ENCODE peak calls at places on chromosome 12, in seven cellular contexts. M, Y, Z, Q, F, N and S are unnamed samples.

GRCh38 chr12:86389949-86390348 is 133.8 kb upstream of the MGAT4C start:
- DNase-seq in Y (peak; percentile 19), Q (no peak), Z (no peak), F (peak; percentile 39), M (no peak), N (no peak), S (no peak)

GRCh38 chr12:52971701-52972329 is 22.9 kb downstream of the KRT18 start:
- DNase-seq in F (peak; percentile 82), Y (peak; percentile 63), M (peak; percentile 94), Q (peak; percentile 44), Z (no peak), N (no peak), S (no peak)

GRCh38 chr12:115794659-115795081 is 482.8 kb downstream of the MED13L start:
- DNase-seq in Q (no peak), M (peak; percentile 52), Y (no peak), N (no peak), Z (no peak), F (no peak), S (no peak)

GRCh38 chr12:3150308-3150670 is 73.1 kb downstream of the TSPAN9 start:
- DNase-seq in Z (no peak), N (no peak), Y (no peak), M (no peak), F (no peak), Q (no peak), S (no peak)

GRCh38 chr12:45893240-45893639 is 97.1 kb downstream of the SCAF11 start:
- DNase-seq in Y (peak; percentile 27), M (peak; percentile 45), Q (no peak), N (no peak), Z (peak; percentile 4), F (peak; percentile 16), S (no peak)

GRCh38 chr12:4107436-4107878 is 166.1 kb upstream of the CCND2 start:
- DNase-seq in Q (no peak), M (peak; percentile 51), N (no peak), Y (peak; percentile 61), F (peak; percentile 79), Z (no peak), S (peak; percentile 72)

GRCh38 chr12:110906088-110906487 is 14.3 kb downstream of the MYL2 start:
- DNase-seq in Q (no peak), F (no peak), Z (no peak), Y (no peak), M (no peak), N (no peak), S (no peak)

GRCh38 chr12:21416611-21417121 is 20.8 kb upstream of the PYROXD1 start:
- DNase-seq in F (no peak), N (no peak), Q (no peak), Z (no peak), M (peak; percentile 23), Y (no peak), S (no peak)

GRCh38 chr12:6306151-6306550 is 4.3 kb upstream of the PLEKHG6 start:
- DNase-seq in N (no peak), Q (no peak), F (no peak), Z (no peak), M (no peak), Y (no peak), S (no peak)

GRCh38 chr12:121793501-121793835 is at the start of gene RHOF:
- DNase-seq in M (no peak), N (peak; percentile 81), F (no peak), Y (no peak), Q (no peak), Z (no peak), S (no peak)

GRCh38 chr12:5458229-5459050 is 26.5 kb downstream of the NTF3 start:
- DNase-seq in N (no peak), Z (no peak), M (no peak), Y (no peak), F (no peak), Q (no peak), S (no peak)

GRCh38 chr12:106863185-106863584 is 88.7 kb downstream of the RIC8B start:
- DNase-seq in M (no peak), N (no peak), Q (no peak), F (no peak), Z (no peak), Y (no peak), S (peak; percentile 9)

GRCh38 chr12:1917172-1918070 is 1.0 kb downstream of the CACNA2D4 start:
- DNase-seq in N (no peak), Y (no peak), Q (no peak), M (no peak), Z (no peak), F (no peak), S (no peak)

GRCh38 chr12:119363037-119363436 is 28.5 kb downstream of the CCDC60 start:
- DNase-seq in Q (no peak), M (no peak), Z (no peak), N (no peak), Y (no peak), F (no peak), S (no peak)

GRCh38 chr12:81896771-81897170 is 137.6 kb upstream of the PPFIA2 start:
- DNase-seq in Q (no peak), M (no peak), N (no peak), F (no peak), Z (no peak), Y (peak; percentile 6), S (peak; percentile 29)

GRCh38 chr12:116160196-116160595 is 117.3 kb downstream of the MED13L start:
- DNase-seq in F (peak; percentile 85), N (no peak), M (peak; percentile 74), Q (no peak), Y (no peak), Z (no peak), S (no peak)

GRCh38 chr12:21483531-21483930 is 17.9 kb downstream of the RECQL start:
- DNase-seq in Y (no peak), M (no peak), Q (no peak), F (no peak), Z (no peak), N (no peak), S (no peak)

GRCh38 chr12:8698132-8698829 is 490 bp downstream of the RIMKLB start:
- DNase-seq in Z (peak; percentile 25), M (peak; percentile 60), Y (peak; percentile 46), F (peak; percentile 33), N (peak; percentile 81), Q (no peak), S (peak; percentile 70)

GRCh38 chr12:30835216-30835615 is 80.5 kb upstream of the CAPRIN2 start:
- DNase-seq in M (no peak), Q (no peak), N (no peak), Z (no peak), F (no peak), Y (no peak), S (no peak)

GRCh38 chr12:57616383-57617101 is 5.3 kb downstream of the ARHGEF25 start:
- DNase-seq in F (peak; percentile 63), Z (no peak), Q (no peak), M (no peak), Y (peak; percentile 55), N (no peak), S (peak; percentile 66)

GRCh38 chr12:46446645-46447044 is 74.1 kb upstream of the SLC38A2 start:
- DNase-seq in M (no peak), N (no peak), Y (peak; percentile 50), F (no peak), Q (no peak), Z (no peak), S (no peak)